ENCODE peak calls at places on chromosome 1, in seven cellular contexts. One of them, this sample, is unnamed.

GRCh38 chr1:22321917-22322316 is 129.7 kb upstream of the ZBTB40 start:
- DNase-seq in stomach: no peak
- DNase-seq in lower leg skin: no peak
- DNase-seq in prostate gland: no peak
- DNase-seq in uterus: no peak
- DNase-seq in GM12892: no peak
- DNase-seq in ovary: no peak
- DNase-seq in this sample: no peak

GRCh38 chr1:248618878-248619277 is 16.0 kb downstream of the OR2T11 start:
- DNase-seq in stomach: peak
- DNase-seq in lower leg skin: no peak
- DNase-seq in prostate gland: peak
- DNase-seq in uterus: no peak
- DNase-seq in GM12892: no peak
- DNase-seq in ovary: peak
- DNase-seq in this sample: no peak

GRCh38 chr1:210715072-210715471 is 386.4 kb downstream of the HHAT start:
- DNase-seq in stomach: no peak
- DNase-seq in lower leg skin: no peak
- DNase-seq in prostate gland: no peak
- DNase-seq in uterus: no peak
- DNase-seq in GM12892: no peak
- DNase-seq in ovary: no peak
- DNase-seq in this sample: no peak

GRCh38 chr1:188672153-188672552 is 1805.5 kb downstream of the BRINP3 start:
- DNase-seq in stomach: no peak
- DNase-seq in lower leg skin: no peak
- DNase-seq in prostate gland: no peak
- DNase-seq in uterus: no peak
- DNase-seq in GM12892: no peak
- DNase-seq in ovary: no peak
- DNase-seq in this sample: no peak

GRCh38 chr1:99656701-99657100 is 10.8 kb downstream of the PALMD start:
- DNase-seq in stomach: no peak
- DNase-seq in lower leg skin: no peak
- DNase-seq in prostate gland: no peak
- DNase-seq in uterus: no peak
- DNase-seq in GM12892: no peak
- DNase-seq in ovary: no peak
- DNase-seq in this sample: no peak

GRCh38 chr1:172125250-172125649 is 284.0 kb downstream of the DNM3 start:
- DNase-seq in stomach: no peak
- DNase-seq in lower leg skin: no peak
- DNase-seq in prostate gland: no peak
- DNase-seq in uterus: no peak
- DNase-seq in GM12892: no peak
- DNase-seq in ovary: no peak
- DNase-seq in this sample: no peak

GRCh38 chr1:83773059-83773458 is 225.9 kb downstream of the TTLL7 start:
- DNase-seq in stomach: no peak
- DNase-seq in lower leg skin: no peak
- DNase-seq in prostate gland: no peak
- DNase-seq in uterus: no peak
- DNase-seq in GM12892: no peak
- DNase-seq in ovary: no peak
- DNase-seq in this sample: no peak

GRCh38 chr1:212109713-212110112 is 74.2 kb downstream of the DTL start:
- DNase-seq in stomach: no peak
- DNase-seq in lower leg skin: no peak
- DNase-seq in prostate gland: no peak
- DNase-seq in uterus: no peak
- DNase-seq in GM12892: no peak
- DNase-seq in ovary: no peak
- DNase-seq in this sample: no peak

GRCh38 chr1:174743654-174744561 is 255.8 kb upstream of the CACYBP start:
- DNase-seq in stomach: no peak
- DNase-seq in lower leg skin: no peak
- DNase-seq in prostate gland: no peak
- DNase-seq in uterus: no peak
- DNase-seq in GM12892: no peak
- DNase-seq in ovary: no peak
- DNase-seq in this sample: no peak

GRCh38 chr1:207088161-207088560 is 499 bp upstream of the C4BPB start:
- DNase-seq in stomach: no peak
- DNase-seq in lower leg skin: no peak
- DNase-seq in prostate gland: no peak
- DNase-seq in uterus: no peak
- DNase-seq in GM12892: no peak
- DNase-seq in ovary: no peak
- DNase-seq in this sample: no peak

GRCh38 chr1:153099646-153100045 is 5.3 kb upstream of the SPRR2E start:
- DNase-seq in stomach: no peak
- DNase-seq in lower leg skin: no peak
- DNase-seq in prostate gland: no peak
- DNase-seq in uterus: no peak
- DNase-seq in GM12892: no peak
- DNase-seq in ovary: no peak
- DNase-seq in this sample: no peak

GRCh38 chr1:189696297-189696696 is 781.4 kb downstream of the BRINP3 start:
- DNase-seq in stomach: no peak
- DNase-seq in lower leg skin: no peak
- DNase-seq in prostate gland: no peak
- DNase-seq in uterus: no peak
- DNase-seq in GM12892: no peak
- DNase-seq in ovary: no peak
- DNase-seq in this sample: no peak

GRCh38 chr1:79790950-79791349 is 784.4 kb upstream of the ADGRL4 start:
- DNase-seq in stomach: no peak
- DNase-seq in lower leg skin: no peak
- DNase-seq in prostate gland: no peak
- DNase-seq in uterus: no peak
- DNase-seq in GM12892: no peak
- DNase-seq in ovary: no peak
- DNase-seq in this sample: no peak

GRCh38 chr1:161219078-161219892 is 4.1 kb downstream of the APOA2 start:
- DNase-seq in stomach: no peak
- DNase-seq in lower leg skin: no peak
- DNase-seq in prostate gland: no peak
- DNase-seq in uterus: no peak
- DNase-seq in GM12892: no peak
- DNase-seq in ovary: no peak
- DNase-seq in this sample: no peak
- TF ChIP-seq POLR2A in stomach: no peak
- TF ChIP-seq POLR2A in lower leg skin: no peak
- TF ChIP-seq POLR2A in prostate gland: no peak
- TF ChIP-seq POLR2A in uterus: no peak
- TF ChIP-seq POLR2A in GM12892: no peak
- TF ChIP-seq POLR2A in ovary: no peak
- TF ChIP-seq POLR2A in this sample: no peak

GRCh38 chr1:53895421-53895820 is 1.4 kb downstream of the DIO1 start:
- DNase-seq in stomach: no peak
- DNase-seq in lower leg skin: no peak
- DNase-seq in prostate gland: peak
- DNase-seq in uterus: no peak
- DNase-seq in GM12892: no peak
- DNase-seq in ovary: no peak
- DNase-seq in this sample: no peak

GRCh38 chr1:53892911-53893310 is 1.1 kb upstream of the DIO1 start:
- DNase-seq in stomach: no peak
- DNase-seq in lower leg skin: peak
- DNase-seq in prostate gland: no peak
- DNase-seq in uterus: no peak
- DNase-seq in GM12892: no peak
- DNase-seq in ovary: no peak
- DNase-seq in this sample: no peak

GRCh38 chr1:53891678-53892077 is 2.1 kb upstream of the YIPF1 start:
- DNase-seq in stomach: no peak
- DNase-seq in lower leg skin: no peak
- DNase-seq in prostate gland: no peak
- DNase-seq in uterus: no peak
- DNase-seq in GM12892: no peak
- DNase-seq in ovary: no peak
- DNase-seq in this sample: no peak

GRCh38 chr1:53894644-53895043 is 657 bp downstream of the DIO1 start:
- DNase-seq in stomach: no peak
- DNase-seq in lower leg skin: no peak
- DNase-seq in prostate gland: no peak
- DNase-seq in uterus: no peak
- DNase-seq in GM12892: no peak
- DNase-seq in ovary: no peak
- DNase-seq in this sample: no peak

GRCh38 chr1:53893999-53894636 is at the start of gene DIO1:
- DNase-seq in stomach: no peak
- DNase-seq in lower leg skin: no peak
- DNase-seq in prostate gland: no peak
- DNase-seq in uterus: no peak
- DNase-seq in GM12892: no peak
- DNase-seq in ovary: no peak
- DNase-seq in this sample: no peak
- TF ChIP-seq POLR2A in stomach: no peak
- TF ChIP-seq POLR2A in lower leg skin: no peak
- TF ChIP-seq POLR2A in prostate gland: no peak
- TF ChIP-seq POLR2A in uterus: no peak
- TF ChIP-seq POLR2A in GM12892: no peak
- TF ChIP-seq POLR2A in ovary: no peak
- TF ChIP-seq POLR2A in this sample: no peak

DNA sequence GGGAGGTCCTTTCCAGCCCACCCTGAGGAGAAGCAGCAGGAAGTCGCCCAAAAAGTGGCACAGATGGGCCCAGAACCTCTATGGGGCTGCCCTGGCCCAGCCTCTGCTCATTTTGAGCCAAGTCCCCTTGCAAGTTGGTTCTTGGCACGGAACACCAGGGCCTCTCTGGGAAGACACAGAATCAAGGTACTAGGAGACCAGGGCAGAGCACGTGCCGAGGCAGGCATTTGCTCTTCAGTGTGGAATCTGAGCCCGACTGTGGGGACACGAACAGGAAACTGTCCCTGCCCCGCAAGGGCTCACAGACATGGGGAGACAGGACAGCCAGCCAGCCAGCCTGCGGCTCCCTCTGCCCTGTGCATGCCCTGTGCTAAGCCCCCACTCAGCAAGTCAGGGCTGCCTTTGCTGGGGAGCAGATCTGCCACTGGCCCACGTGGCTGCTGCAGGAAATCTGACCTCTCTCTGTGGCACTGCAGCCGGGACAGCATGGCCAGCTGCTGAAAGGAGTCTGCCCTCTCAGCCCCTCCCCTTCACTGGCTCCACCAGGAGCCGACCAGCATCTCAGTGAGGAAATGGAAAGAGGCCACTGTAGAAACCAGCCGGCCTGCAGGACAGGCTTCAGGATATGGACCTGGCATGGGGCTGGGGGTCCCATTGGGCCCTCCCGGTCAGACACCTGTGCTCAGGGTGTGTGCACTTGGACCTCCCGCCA is 3.6 kb downstream of the ARHGEF16 start:
- DNase-seq in stomach: peak
- DNase-seq in lower leg skin: no peak
- DNase-seq in prostate gland: peak
- DNase-seq in uterus: no peak
- DNase-seq in GM12892: no peak
- DNase-seq in ovary: no peak
- DNase-seq in this sample: no peak
- TF ChIP-seq POLR2A in stomach: no peak
- TF ChIP-seq POLR2A in lower leg skin: no peak
- TF ChIP-seq POLR2A in prostate gland: no peak
- TF ChIP-seq POLR2A in uterus: no peak
- TF ChIP-seq POLR2A in GM12892: no peak
- TF ChIP-seq POLR2A in ovary: no peak
- TF ChIP-seq POLR2A in this sample: no peak

GRCh38 chr1:202569393-202570322 is 140.6 kb downstream of the SYT2 start:
- DNase-seq in stomach: no peak
- DNase-seq in lower leg skin: no peak
- DNase-seq in prostate gland: no peak
- DNase-seq in uterus: no peak
- DNase-seq in GM12892: no peak
- DNase-seq in ovary: no peak
- DNase-seq in this sample: no peak
- TF ChIP-seq POLR2A in stomach: no peak
- TF ChIP-seq POLR2A in lower leg skin: no peak
- TF ChIP-seq POLR2A in prostate gland: no peak
- TF ChIP-seq POLR2A in uterus: no peak
- TF ChIP-seq POLR2A in GM12892: no peak
- TF ChIP-seq POLR2A in ovary: no peak
- TF ChIP-seq POLR2A in this sample: no peak

GRCh38 chr1:231242516-231243198 is 1.6 kb downstream of the GNPAT start:
- DNase-seq in stomach: no peak
- DNase-seq in lower leg skin: no peak
- DNase-seq in prostate gland: no peak
- DNase-seq in uterus: no peak
- DNase-seq in GM12892: no peak
- DNase-seq in ovary: no peak
- DNase-seq in this sample: no peak

GRCh38 chr1:231238298-231238697 is 2.7 kb upstream of the GNPAT start:
- DNase-seq in stomach: no peak
- DNase-seq in lower leg skin: no peak
- DNase-seq in prostate gland: no peak
- DNase-seq in uterus: no peak
- DNase-seq in GM12892: no peak
- DNase-seq in ovary: no peak
- DNase-seq in this sample: no peak

GRCh38 chr1:231240531-231240882 is 505 bp upstream of the GNPAT start:
- DNase-seq in stomach: no peak
- DNase-seq in lower leg skin: no peak
- DNase-seq in prostate gland: no peak
- DNase-seq in uterus: no peak
- DNase-seq in GM12892: no peak
- DNase-seq in ovary: no peak
- DNase-seq in this sample: no peak

GRCh38 chr1:231241751-231242150 is 739 bp downstream of the GNPAT start:
- DNase-seq in stomach: no peak
- DNase-seq in lower leg skin: no peak
- DNase-seq in prostate gland: peak
- DNase-seq in uterus: no peak
- DNase-seq in GM12892: no peak
- DNase-seq in ovary: no peak
- DNase-seq in this sample: no peak

GRCh38 chr1:231240883-231241735 is at the start of gene GNPAT:
- DNase-seq in stomach: peak
- DNase-seq in lower leg skin: peak
- DNase-seq in prostate gland: peak
- DNase-seq in uterus: peak
- DNase-seq in GM12892: peak
- DNase-seq in ovary: peak
- DNase-seq in this sample: peak
- TF ChIP-seq POLR2A in stomach: no peak
- TF ChIP-seq POLR2A in lower leg skin: no peak
- TF ChIP-seq POLR2A in prostate gland: peak
- TF ChIP-seq POLR2A in uterus: peak
- TF ChIP-seq POLR2A in GM12892: peak
- TF ChIP-seq POLR2A in ovary: peak
- TF ChIP-seq POLR2A in this sample: peak

GRCh38 chr1:23799570-23800395 is 771 bp downstream of the GALE start:
- DNase-seq in stomach: peak
- DNase-seq in lower leg skin: peak
- DNase-seq in prostate gland: peak
- DNase-seq in uterus: peak
- DNase-seq in GM12892: peak
- DNase-seq in ovary: peak
- DNase-seq in this sample: peak
- TF ChIP-seq POLR2A in stomach: no peak
- TF ChIP-seq POLR2A in lower leg skin: no peak
- TF ChIP-seq POLR2A in prostate gland: peak
- TF ChIP-seq POLR2A in uterus: no peak
- TF ChIP-seq POLR2A in GM12892: peak
- TF ChIP-seq POLR2A in ovary: no peak
- TF ChIP-seq POLR2A in this sample: no peak